ENCODE peak calls at places on chromosome 11, in six cellular contexts. H is mucosa of descending colon; M is stimulated activated effector memory CD8-positive, alpha-beta T cell treated with anti-CD3 and anti-CD28 coated beads, Interleukin-12 subunit alpha, Interleukin-12 subunit beta, amount 100 ng/mL, for 72 hours; G is upper lobe of right lung; N is NCI-H69; U is MV-4-11. V is an unnamed sample.
A peak's percentile ranks its signal among the peaks of the same experiment; 100 is the strongest.

GRCh38 chr11:2725367-2726300 is 25.8 kb upstream of the KCNQ1OT1 start:
- DNase-seq in H (peak; percentile 19), N (no peak), M (no peak), G (no peak), U (no peak), V (no peak)

GRCh38 chr11:124751391-124751740 is 689 bp downstream of the VSIG2 start:
- DNase-seq in N (no peak), U (no peak), H (no peak), G (no peak), M (no peak), V (no peak)

GRCh38 chr11:93842461-93842860 is 8.0 kb downstream of the VSTM5 start:
- DNase-seq in H (peak; percentile 79), G (no peak), N (no peak), U (no peak), M (no peak), V (no peak)

GRCh38 chr11:36404831-36405230 is 105.2 kb downstream of the TRAF6 start:
- DNase-seq in U (no peak), M (no peak), G (no peak), N (no peak), H (no peak), V (no peak)

GRCh38 chr11:26688701-26689100 is 33.2 kb downstream of the SLC5A12 start:
- DNase-seq in N (no peak), G (no peak), U (no peak), M (no peak), H (no peak), V (no peak)

GRCh38 chr11:65132988-65133700 is 1.2 kb downstream of the SYVN1 start:
- DNase-seq in U (peak; percentile 51), H (peak; percentile 91), M (no peak), N (peak; percentile 46), G (peak; percentile 87), V (peak; percentile 78)

GRCh38 chr11:109422755-109423113 is 744 bp downstream of the C11orf87 start:
- DNase-seq in U (no peak), N (peak; percentile 82), G (no peak), M (no peak), H (no peak), V (no peak)

GRCh38 chr11:74377689-74378088 is 20.5 kb downstream of the PGM2L1 start:
- DNase-seq in G (no peak), M (no peak), U (no peak), H (no peak), N (peak; percentile 51), V (no peak)

V was measured in T47D.